ENCODE peak calls at places on chromosomes 2 and 18, in four cellular contexts. D is mesendoderm, C is IMR-90, W is H1. X is an unnamed sample.

GRCh38 chr18:10078053-10078452 is 164.2 kb downstream of the VAPA start:
- DNase-seq in D (no peak), W (no peak), C (no peak), X (no peak)

GRCh38 chr18:23225518-23225917 is 90.2 kb downstream of the CABLES1 start:
- DNase-seq in W (no peak), C (peak; percentile 97), D (no peak), X (no peak)

GRCh38 chr2:175990099-175990498 is 12.0 kb downstream of the LNPK start:
- DNase-seq in W (no peak), C (no peak), D (no peak), X (no peak)

GRCh38 chr2:240134956-240135520 is 1.1 kb downstream of the COPS9 start:
- DNase-seq in C (no peak), D (no peak), W (no peak), X (peak; percentile 16)

GRCh38 chr2:77834360-77835002 is 312.3 kb upstream of the LRRTM4 start:
- DNase-seq in D (peak; percentile 48), W (no peak), C (no peak), X (no peak)

GRCh38 chr2:44707945-44708645 is 233.4 kb upstream of the SIX3 start:
- DNase-seq in D (no peak), W (no peak), C (no peak), X (no peak)

GRCh38 chr2:1707771-1708351 is 36.5 kb downstream of the PXDN start:
- DNase-seq in C (peak; percentile 90), D (peak; percentile 98), W (peak; percentile 79), X (peak; percentile 82)

GRCh38 chr2:71959494-71959893 is 188.2 kb downstream of the CYP26B1 start:
- DNase-seq in D (no peak), C (no peak), W (no peak), X (no peak)

GRCh38 chr18:3526421-3527354 is 76.7 kb downstream of the TGIF1 start:
- DNase-seq in C (peak; percentile 85), D (peak; percentile 84), W (no peak), X (no peak)

GRCh38 chr2:130916438-130916705 is 79.7 kb downstream of the ARHGEF4 start:
- DNase-seq in W (no peak), C (no peak), D (peak; percentile 17), X (no peak)

GRCh38 chr18:22734812-22735627 is 198.1 kb upstream of the RBBP8 start:
- DNase-seq in C (peak; percentile 63), W (no peak), D (no peak), X (no peak)

GRCh38 chr18:6719098-6719913 is 10.2 kb upstream of the ARHGAP28 start:
- DNase-seq in C (no peak), D (no peak), W (no peak), X (no peak)

GRCh38 chr2:159083601-159084000 is 115.2 kb downstream of the TANC1 start:
- DNase-seq in D (no peak), W (no peak), C (peak; percentile 78), X (no peak)

GRCh38 chr2:239648607-239649006 is 247.8 kb upstream of the HDAC4 start:
- DNase-seq in D (no peak), C (no peak), W (no peak), X (no peak)

GRCh38 chr2:3154694-3155093 is 222.9 kb downstream of the EIPR1 start:
- DNase-seq in C (no peak), W (no peak), D (no peak), X (no peak)

GRCh38 chr2:57080035-57080434 is 896.2 kb downstream of the CCDC85A start:
- DNase-seq in D (no peak), C (no peak), W (no peak), X (no peak)

DNA sequence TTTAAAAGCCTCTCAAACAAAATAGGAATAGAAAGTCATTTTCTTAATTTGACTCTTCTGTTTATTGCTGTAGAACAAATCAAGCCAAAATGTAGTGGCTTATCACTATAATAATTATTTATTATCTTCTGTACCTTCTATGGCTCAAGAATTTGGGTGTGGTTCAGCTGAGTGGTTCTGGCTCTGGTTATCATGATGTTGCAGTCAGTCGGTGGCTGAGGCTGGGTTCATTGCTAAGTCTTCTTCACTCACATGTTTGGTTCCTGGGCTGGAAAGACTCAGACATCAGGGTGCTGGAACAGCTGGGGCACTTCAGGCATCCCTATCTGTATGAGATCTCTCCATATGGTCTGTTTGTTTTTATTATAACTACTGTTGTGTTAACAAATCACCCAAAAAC is 242.5 kb upstream of the FBXO11 start:
- DNase-seq in C (no peak), W (no peak), D (no peak), X (no peak)
- H3K56ac ChIP-seq in C (no peak overlapping the region), W (no peak overlapping the region), D (no peak overlapping the region), X (no peak overlapping the region)

GRCh38 chr2:85662899-85663683 is 4.9 kb downstream of the SFTPB start:
- DNase-seq in D (peak; percentile 89), C (peak; percentile 95), W (peak; percentile 25), X (no peak)
- H3K56ac ChIP-seq in D (no peak overlapping the region), C (no peak overlapping the region), W (no peak overlapping the region), X (no peak overlapping the region)

GRCh38 chr2:237980087-237980486 is 13.3 kb downstream of the UBE2F start:
- DNase-seq in W (no peak), D (no peak), C (no peak), X (no peak)
- H3K56ac ChIP-seq in W (no peak overlapping the region), D (peak overlapping the region; percentile 34), C (no peak overlapping the region), X (no peak overlapping the region)

GRCh38 chr2:20513946-20514345 is 67.1 kb downstream of the RHOB start:
- DNase-seq in D (no peak), W (no peak), C (no peak), X (no peak)
- H3K56ac ChIP-seq in D (no peak overlapping the region), W (no peak overlapping the region), C (no peak overlapping the region), X (no peak overlapping the region)

GRCh38 chr2:139048017-139048416 is 267.8 kb upstream of the NXPH2 start:
- DNase-seq in W (no peak), C (no peak), D (peak; percentile 85), X (no peak)
- H3K56ac ChIP-seq in W (no peak overlapping the region), C (no peak overlapping the region), D (no peak overlapping the region), X (no peak overlapping the region)

GRCh38 chr18:77068890-77069312 is 63.7 kb downstream of the MBP start:
- DNase-seq in W (no peak), C (peak; percentile 28), D (no peak), X (no peak)
- H3K56ac ChIP-seq in W (no peak overlapping the region), C (peak overlapping the region; percentile 47), D (no peak overlapping the region), X (no peak overlapping the region)

X was measured in H9.